ENCODE peak calls at places on chromosomes 2 and 18, in nine cellular contexts. V, P, O, T, R, M, B, W and I are unnamed samples.

GRCh38 chr2:98501223-98501622 is 56.6 kb downstream of the INPP4A start:
- DNase-seq in V (no peak), P (no peak), O (no peak), T (no peak), R (no peak), M (no peak), B (no peak), W (no peak), I (no peak)

GRCh38 chr2:227862227-227862740 is 9.1 kb upstream of the DAW1 start:
- DNase-seq in V (peak), P (no peak), O (peak), T (no peak), R (peak), M (peak), B (peak), W (peak), I (no peak)

GRCh38 chr18:61785588-61785987 is 107.2 kb downstream of the RNF152 start:
- DNase-seq in V (no peak), P (no peak), O (no peak), T (no peak), R (no peak), M (no peak), B (no peak), W (no peak), I (no peak)

GRCh38 chr18:5058768-5059539 is 138.1 kb downstream of the AKAIN1 start:
- DNase-seq in V (no peak), P (peak), O (no peak), T (no peak), R (no peak), M (peak), B (no peak), W (no peak), I (no peak)

GRCh38 chr2:63834401-63834800 is 7.3 kb upstream of the UGP2 start:
- DNase-seq in V (no peak), P (no peak), O (no peak), T (no peak), R (no peak), M (no peak), B (no peak), W (no peak), I (no peak)

GRCh38 chr2:9053534-9053931 is 50.0 kb upstream of the MBOAT2 start:
- DNase-seq in V (no peak), P (no peak), O (no peak), T (no peak), R (no peak), M (peak), B (no peak), W (no peak), I (no peak)

GRCh38 chr18:57555134-57555533 is 31.4 kb downstream of the FECH start:
- DNase-seq in V (no peak), P (no peak), O (no peak), T (no peak), R (no peak), M (no peak), B (no peak), W (no peak), I (no peak)

GRCh38 chr2:55133467-55134315 is 83.4 kb upstream of the RTN4 start:
- DNase-seq in V (peak), P (peak), O (no peak), T (peak), R (peak), M (peak), B (peak), W (no peak), I (peak)

GRCh38 chr2:226609361-226609760 is 190.3 kb downstream of the IRS1 start:
- DNase-seq in V (no peak), P (no peak), O (no peak), T (no peak), R (peak), M (peak), B (no peak), W (no peak), I (peak)

GRCh38 chr2:110853516-110853915 is 121.1 kb downstream of the ACOXL start:
- DNase-seq in V (peak), P (peak), O (peak), T (no peak), R (peak), M (peak), B (peak), W (peak), I (no peak)
- TF ChIP-seq CTCF in V (peak), P (peak), O (peak), T (peak), R (peak), M (peak), B (peak), W (peak), I (peak)

GRCh38 chr2:38794235-38794946 is 16.4 kb downstream of the GEMIN6 start:
- DNase-seq in V (no peak), P (no peak), O (no peak), T (no peak), R (peak), M (no peak), B (no peak), W (no peak), I (no peak)

GRCh38 chr2:38793511-38793910 is 15.5 kb downstream of the GEMIN6 start:
- DNase-seq in V (no peak), P (no peak), O (no peak), T (no peak), R (no peak), M (no peak), B (no peak), W (no peak), I (no peak)

GRCh38 chr2:38789689-38790088 is 11.7 kb downstream of the GEMIN6 start:
- DNase-seq in V (no peak), P (no peak), O (no peak), T (no peak), R (no peak), M (no peak), B (no peak), W (no peak), I (no peak)

GRCh38 chr2:38791747-38792146 is 13.7 kb downstream of the GEMIN6 start:
- DNase-seq in V (no peak), P (no peak), O (no peak), T (no peak), R (no peak), M (no peak), B (no peak), W (no peak), I (no peak)

GRCh38 chr2:38792751-38793150 is 14.7 kb downstream of the GEMIN6 start:
- DNase-seq in V (no peak), P (no peak), O (no peak), T (no peak), R (no peak), M (no peak), B (no peak), W (no peak), I (no peak)
- TF ChIP-seq CTCF in V (no peak), P (no peak), O (no peak), T (no peak), R (no peak), M (no peak), B (no peak), W (no peak), I (no peak)

GRCh38 chr2:149019768-149020167 is 18.7 kb upstream of the LYPD6B start:
- DNase-seq in V (no peak), P (no peak), O (no peak), T (peak), R (no peak), M (no peak), B (no peak), W (no peak), I (no peak)
- TF ChIP-seq CTCF in V (no peak), P (no peak), O (no peak), T (no peak), R (no peak), M (no peak), B (no peak), W (no peak), I (no peak)

GRCh38 chr2:161426788-161427412 is 10.8 kb downstream of the TBR1 start:
- DNase-seq in V (peak), P (no peak), O (no peak), T (no peak), R (no peak), M (peak), B (no peak), W (peak), I (no peak)
- TF ChIP-seq CTCF in V (peak), P (no peak), O (peak), T (no peak), R (peak), M (peak), B (peak), W (peak), I (peak)